ENCODE peak calls at places on chromosome 3, in eight cellular contexts. D is activated CD8-positive, alpha-beta T cell treated with anti-CD3 and anti-CD28 coated beads, Interleukin-2, amount 10 ng/mL, durations not matched to agents 7 days and 5 days; X is coronary artery; Z is pons; G is fibroblast of villous mesenchyme; Q is aorta; E is ACHN; P is AG04449. F is an unnamed sample.

GRCh38 chr3:141051641-141052569 is 758 bp downstream of the SPSB4 start:
- DNase-seq in D (no peak), X (peak), Q (no peak), G (peak), P (no peak), E (peak), Z (no peak), F (no peak)

GRCh38 chr3:134357914-134358811 is 16.1 kb downstream of the AMOTL2 start:
- DNase-seq in D (no peak), P (peak), Z (peak), X (no peak), G (peak), Q (peak), E (peak), F (peak)

GRCh38 chr3:30707825-30708224 is 101.4 kb downstream of the TGFBR2 start:
- DNase-seq in G (no peak), X (no peak), E (no peak), Z (no peak), Q (no peak), D (no peak), P (no peak), F (no peak)

GRCh38 chr3:61674595-61674994 is 113.2 kb downstream of the PTPRG start:
- DNase-seq in X (no peak), D (no peak), G (no peak), Z (no peak), Q (no peak), P (no peak), E (no peak), F (no peak)

GRCh38 chr3:105417538-105418289 is 51.0 kb downstream of the ALCAM start:
- DNase-seq in P (no peak), X (no peak), Q (no peak), D (no peak), G (peak), Z (no peak), E (no peak), F (no peak)

GRCh38 chr3:86990734-86991481 is at the start of gene VGLL3:
- DNase-seq in P (peak), E (peak), G (peak), Q (peak), D (no peak), Z (no peak), X (peak), F (peak)

GRCh38 chr3:136856665-136857064 is 5.3 kb upstream of the NCK1 start:
- DNase-seq in P (no peak), Q (no peak), X (no peak), D (no peak), Z (no peak), E (no peak), G (no peak), F (no peak)

GRCh38 chr3:46218310-46218709 is 10.2 kb upstream of the CCR1 start:
- DNase-seq in P (no peak), E (no peak), Q (no peak), D (no peak), X (no peak), G (no peak), Z (no peak), F (no peak)